ENCODE peak calls at places on chromosomes 3 and 15, in ten cellular contexts. One of them, this sample, is unnamed.

GRCh38 chr3:111725706-111726105 is 130.6 kb upstream of the ZBED2 start:
- DNase-seq in RWPE2: no peak
- DNase-seq in AG10803: no peak
- DNase-seq in tibial nerve: no peak
- DNase-seq in lower lobe of right lung: no peak
- DNase-seq in WERI-Rb-1: no peak
- DNase-seq in astrocyte of the spinal cord: no peak
- DNase-seq in Panc1: no peak
- DNase-seq in naive thymus-derived CD4-positive, alpha-beta T cell: no peak
- DNase-seq in epithelial cell of esophagus: no peak
- DNase-seq in this sample: no peak

GRCh38 chr15:70762469-70763119 is 764 bp downstream of the UACA start:
- DNase-seq in epithelial cell of esophagus: peak; percentile 68
- DNase-seq in naive thymus-derived CD4-positive, alpha-beta T cell: no peak
- DNase-seq in tibial nerve: peak; percentile 58
- DNase-seq in RWPE2: no peak
- DNase-seq in lower lobe of right lung: peak; percentile 57
- DNase-seq in WERI-Rb-1: peak; percentile 35
- DNase-seq in Panc1: no peak
- DNase-seq in astrocyte of the spinal cord: peak; percentile 60
- DNase-seq in AG10803: peak; percentile 69
- DNase-seq in this sample: no peak

GRCh38 chr15:63196846-63197245 is 7.4 kb downstream of the RAB8B start:
- DNase-seq in RWPE2: no peak
- DNase-seq in Panc1: no peak
- DNase-seq in naive thymus-derived CD4-positive, alpha-beta T cell: no peak
- DNase-seq in tibial nerve: no peak
- DNase-seq in astrocyte of the spinal cord: no peak
- DNase-seq in epithelial cell of esophagus: no peak
- DNase-seq in WERI-Rb-1: peak; percentile 28
- DNase-seq in lower lobe of right lung: no peak
- DNase-seq in AG10803: no peak
- DNase-seq in this sample: peak; percentile 61

GRCh38 chr3:160185711-160186110 is 39.5 kb upstream of the C3orf80 start:
- DNase-seq in astrocyte of the spinal cord: no peak
- DNase-seq in AG10803: no peak
- DNase-seq in naive thymus-derived CD4-positive, alpha-beta T cell: no peak
- DNase-seq in tibial nerve: no peak
- DNase-seq in Panc1: no peak
- DNase-seq in lower lobe of right lung: no peak
- DNase-seq in epithelial cell of esophagus: no peak
- DNase-seq in WERI-Rb-1: no peak
- DNase-seq in RWPE2: no peak
- DNase-seq in this sample: no peak

GRCh38 chr15:31468911-31469800 is 142.5 kb downstream of the KLF13 start:
- DNase-seq in tibial nerve: no peak
- DNase-seq in astrocyte of the spinal cord: no peak
- DNase-seq in RWPE2: no peak
- DNase-seq in AG10803: no peak
- DNase-seq in lower lobe of right lung: no peak
- DNase-seq in naive thymus-derived CD4-positive, alpha-beta T cell: no peak
- DNase-seq in WERI-Rb-1: no peak
- DNase-seq in epithelial cell of esophagus: no peak
- DNase-seq in Panc1: no peak
- DNase-seq in this sample: no peak

GRCh38 chr15:48924528-48925393 is 39.0 kb downstream of the SHC4 start:
- DNase-seq in tibial nerve: peak; percentile 17
- DNase-seq in RWPE2: no peak
- DNase-seq in epithelial cell of esophagus: peak; percentile 20
- DNase-seq in WERI-Rb-1: no peak
- DNase-seq in AG10803: peak; percentile 32
- DNase-seq in Panc1: no peak
- DNase-seq in naive thymus-derived CD4-positive, alpha-beta T cell: no peak
- DNase-seq in astrocyte of the spinal cord: no peak
- DNase-seq in lower lobe of right lung: no peak
- DNase-seq in this sample: no peak

GRCh38 chr15:88701561-88702095 is 62.8 kb downstream of the ISG20 start:
- DNase-seq in astrocyte of the spinal cord: no peak
- DNase-seq in Panc1: peak; percentile 10
- DNase-seq in lower lobe of right lung: no peak
- DNase-seq in tibial nerve: no peak
- DNase-seq in RWPE2: peak; percentile 30
- DNase-seq in AG10803: no peak
- DNase-seq in WERI-Rb-1: no peak
- DNase-seq in epithelial cell of esophagus: peak; percentile 23
- DNase-seq in naive thymus-derived CD4-positive, alpha-beta T cell: no peak
- DNase-seq in this sample: no peak

GRCh38 chr3:10288575-10288960 is 4.2 kb downstream of the GHRL start:
- DNase-seq in Panc1: no peak
- DNase-seq in RWPE2: no peak
- DNase-seq in WERI-Rb-1: no peak
- DNase-seq in AG10803: no peak
- DNase-seq in astrocyte of the spinal cord: no peak
- DNase-seq in naive thymus-derived CD4-positive, alpha-beta T cell: no peak
- DNase-seq in lower lobe of right lung: no peak
- DNase-seq in tibial nerve: no peak
- DNase-seq in epithelial cell of esophagus: no peak
- DNase-seq in this sample: no peak

GRCh38 chr3:39809181-39809994 is at the start of gene MYRIP:
- DNase-seq in lower lobe of right lung: peak; percentile 85
- DNase-seq in RWPE2: no peak
- DNase-seq in naive thymus-derived CD4-positive, alpha-beta T cell: no peak
- DNase-seq in tibial nerve: no peak
- DNase-seq in Panc1: no peak
- DNase-seq in WERI-Rb-1: peak; percentile 82
- DNase-seq in astrocyte of the spinal cord: no peak
- DNase-seq in epithelial cell of esophagus: peak; percentile 44
- DNase-seq in AG10803: peak; percentile 1
- DNase-seq in this sample: no peak

GRCh38 chr15:101813803-101814534 is 2.0 kb downstream of the OR4F15 start:
- DNase-seq in WERI-Rb-1: no peak
- DNase-seq in naive thymus-derived CD4-positive, alpha-beta T cell: no peak
- DNase-seq in astrocyte of the spinal cord: no peak
- DNase-seq in tibial nerve: no peak
- DNase-seq in epithelial cell of esophagus: peak; percentile 16
- DNase-seq in RWPE2: no peak
- DNase-seq in lower lobe of right lung: no peak
- DNase-seq in Panc1: no peak
- DNase-seq in AG10803: peak; percentile 85
- DNase-seq in this sample: no peak

GRCh38 chr15:87219650-87220615 is 1036.6 kb downstream of the NTRK3 start:
- DNase-seq in AG10803: peak; percentile 53
- DNase-seq in tibial nerve: no peak
- DNase-seq in Panc1: no peak
- DNase-seq in WERI-Rb-1: no peak
- DNase-seq in astrocyte of the spinal cord: peak; percentile 11
- DNase-seq in naive thymus-derived CD4-positive, alpha-beta T cell: no peak
- DNase-seq in lower lobe of right lung: no peak
- DNase-seq in epithelial cell of esophagus: peak; percentile 88
- DNase-seq in RWPE2: peak; percentile 71
- DNase-seq in this sample: peak; percentile 51

DNA sequence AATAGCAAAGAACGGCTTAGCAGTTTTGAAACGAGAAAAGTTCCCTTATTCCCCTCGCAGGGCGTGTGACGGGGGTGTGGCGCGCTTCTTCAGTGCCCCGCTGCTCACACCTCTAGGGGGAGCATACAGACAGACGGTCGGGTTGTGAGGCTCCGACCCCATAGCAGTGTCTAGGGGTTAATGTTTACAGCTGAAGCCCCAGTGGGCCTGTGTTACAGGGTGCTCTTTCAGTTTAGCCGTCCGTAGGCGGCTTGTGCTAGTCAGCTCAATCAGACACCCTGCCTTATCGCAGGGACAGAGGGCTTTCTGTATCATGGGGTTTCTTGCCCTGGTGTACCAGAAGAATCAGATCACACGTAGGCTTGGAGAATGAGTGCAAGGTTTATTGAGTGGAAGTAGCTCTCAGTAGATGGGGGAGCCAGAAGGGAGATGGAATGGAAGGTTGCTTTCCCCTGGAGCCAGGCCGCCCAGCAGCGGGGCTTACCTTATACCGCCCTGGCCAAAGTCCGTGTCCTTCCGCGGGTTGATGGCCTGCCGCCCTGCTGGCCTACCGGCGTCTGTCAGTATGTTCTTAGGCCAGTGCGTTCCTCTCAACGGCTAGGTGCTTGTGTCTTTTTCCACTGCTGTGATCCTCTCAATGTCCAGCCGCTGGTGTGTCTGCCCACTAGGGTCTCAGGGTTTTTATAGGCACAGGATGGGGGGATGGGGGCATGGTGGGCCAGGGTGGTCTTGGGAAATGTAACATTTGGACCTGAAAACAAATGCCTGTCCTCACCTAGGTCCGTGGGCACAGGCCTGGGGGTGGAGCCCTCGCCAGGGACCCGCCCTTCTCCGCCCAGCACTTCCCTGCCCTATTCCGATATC is 32.2 kb upstream of the ACP3 start:
- DNase-seq in epithelial cell of esophagus: no peak
- DNase-seq in Panc1: no peak
- DNase-seq in WERI-Rb-1: peak; percentile 8
- DNase-seq in lower lobe of right lung: peak; percentile 69
- DNase-seq in naive thymus-derived CD4-positive, alpha-beta T cell: no peak
- DNase-seq in AG10803: no peak
- DNase-seq in tibial nerve: no peak
- DNase-seq in astrocyte of the spinal cord: no peak
- DNase-seq in RWPE2: no peak
- DNase-seq in this sample: no peak
- H3K4me3 ChIP-seq in epithelial cell of esophagus: no peak overlapping the region
- H3K4me3 ChIP-seq in Panc1: peak overlapping the region; percentile 49
- H3K4me3 ChIP-seq in WERI-Rb-1: no peak overlapping the region
- H3K4me3 ChIP-seq in lower lobe of right lung: no peak overlapping the region
- H3K4me3 ChIP-seq in naive thymus-derived CD4-positive, alpha-beta T cell: no peak overlapping the region
- H3K4me3 ChIP-seq in AG10803: no peak overlapping the region
- H3K4me3 ChIP-seq in tibial nerve: no peak overlapping the region
- H3K4me3 ChIP-seq in astrocyte of the spinal cord: no peak overlapping the region
- H3K4me3 ChIP-seq in RWPE2: no peak overlapping the region
- H3K4me3 ChIP-seq in this sample: no peak overlapping the region

DNA sequence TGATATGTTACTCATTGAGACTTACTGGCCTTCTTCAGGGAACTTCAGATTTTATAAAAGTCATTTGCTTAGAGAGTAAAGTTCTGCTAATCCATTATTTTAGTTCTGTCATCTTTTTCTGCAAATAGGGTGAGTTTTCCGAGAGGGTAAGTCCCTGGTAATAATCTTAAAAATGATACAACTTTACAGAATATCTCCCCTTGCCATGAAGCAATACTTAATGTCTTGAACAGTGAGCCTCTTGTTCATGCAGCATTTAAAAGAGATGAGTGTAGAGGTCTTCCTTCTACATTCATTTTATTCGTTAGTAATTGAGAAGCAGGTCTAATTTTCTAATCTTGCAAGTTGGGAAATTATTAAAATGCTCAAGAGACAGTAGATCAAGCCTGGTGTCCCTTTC is 52.6 kb downstream of the MBNL1 start:
- DNase-seq in epithelial cell of esophagus: no peak
- DNase-seq in naive thymus-derived CD4-positive, alpha-beta T cell: no peak
- DNase-seq in WERI-Rb-1: no peak
- DNase-seq in lower lobe of right lung: no peak
- DNase-seq in Panc1: no peak
- DNase-seq in AG10803: no peak
- DNase-seq in astrocyte of the spinal cord: no peak
- DNase-seq in RWPE2: no peak
- DNase-seq in tibial nerve: no peak
- DNase-seq in this sample: no peak
- H3K4me3 ChIP-seq in epithelial cell of esophagus: no peak overlapping the region
- H3K4me3 ChIP-seq in naive thymus-derived CD4-positive, alpha-beta T cell: no peak overlapping the region
- H3K4me3 ChIP-seq in WERI-Rb-1: no peak overlapping the region
- H3K4me3 ChIP-seq in lower lobe of right lung: no peak overlapping the region
- H3K4me3 ChIP-seq in Panc1: no peak overlapping the region
- H3K4me3 ChIP-seq in AG10803: no peak overlapping the region
- H3K4me3 ChIP-seq in astrocyte of the spinal cord: no peak overlapping the region
- H3K4me3 ChIP-seq in RWPE2: no peak overlapping the region
- H3K4me3 ChIP-seq in tibial nerve: no peak overlapping the region
- H3K4me3 ChIP-seq in this sample: no peak overlapping the region

GRCh38 chr3:126682046-126682445 is 22.0 kb upstream of the CHCHD6 start:
- DNase-seq in lower lobe of right lung: no peak
- DNase-seq in epithelial cell of esophagus: no peak
- DNase-seq in Panc1: no peak
- DNase-seq in WERI-Rb-1: no peak
- DNase-seq in naive thymus-derived CD4-positive, alpha-beta T cell: no peak
- DNase-seq in RWPE2: no peak
- DNase-seq in astrocyte of the spinal cord: no peak
- DNase-seq in AG10803: no peak
- DNase-seq in tibial nerve: no peak
- DNase-seq in this sample: no peak

GRCh38 chr3:126683069-126683468 is 21.0 kb upstream of the CHCHD6 start:
- DNase-seq in lower lobe of right lung: no peak
- DNase-seq in tibial nerve: no peak
- DNase-seq in astrocyte of the spinal cord: no peak
- DNase-seq in naive thymus-derived CD4-positive, alpha-beta T cell: no peak
- DNase-seq in WERI-Rb-1: no peak
- DNase-seq in AG10803: no peak
- DNase-seq in Panc1: no peak
- DNase-seq in RWPE2: no peak
- DNase-seq in epithelial cell of esophagus: no peak
- DNase-seq in this sample: no peak

GRCh38 chr3:126685041-126685440 is 19.0 kb upstream of the CHCHD6 start:
- DNase-seq in epithelial cell of esophagus: no peak
- DNase-seq in RWPE2: no peak
- DNase-seq in Panc1: no peak
- DNase-seq in lower lobe of right lung: no peak
- DNase-seq in naive thymus-derived CD4-positive, alpha-beta T cell: no peak
- DNase-seq in astrocyte of the spinal cord: peak; percentile 6
- DNase-seq in WERI-Rb-1: no peak
- DNase-seq in AG10803: peak; percentile 63
- DNase-seq in tibial nerve: no peak
- DNase-seq in this sample: no peak

GRCh38 chr3:126685493-126685892 is 18.5 kb upstream of the CHCHD6 start:
- DNase-seq in WERI-Rb-1: no peak
- DNase-seq in lower lobe of right lung: no peak
- DNase-seq in epithelial cell of esophagus: no peak
- DNase-seq in tibial nerve: no peak
- DNase-seq in astrocyte of the spinal cord: peak; percentile 28
- DNase-seq in RWPE2: no peak
- DNase-seq in naive thymus-derived CD4-positive, alpha-beta T cell: no peak
- DNase-seq in Panc1: no peak
- DNase-seq in AG10803: peak; percentile 45
- DNase-seq in this sample: no peak

GRCh38 chr3:126683506-126683905 is 20.5 kb upstream of the CHCHD6 start:
- DNase-seq in WERI-Rb-1: peak; percentile 22
- DNase-seq in naive thymus-derived CD4-positive, alpha-beta T cell: no peak
- DNase-seq in lower lobe of right lung: no peak
- DNase-seq in RWPE2: no peak
- DNase-seq in Panc1: no peak
- DNase-seq in AG10803: no peak
- DNase-seq in astrocyte of the spinal cord: no peak
- DNase-seq in tibial nerve: no peak
- DNase-seq in epithelial cell of esophagus: peak; percentile 55
- DNase-seq in this sample: no peak
- H3K4me3 ChIP-seq in WERI-Rb-1: no peak overlapping the region
- H3K4me3 ChIP-seq in naive thymus-derived CD4-positive, alpha-beta T cell: no peak overlapping the region
- H3K4me3 ChIP-seq in lower lobe of right lung: no peak overlapping the region
- H3K4me3 ChIP-seq in RWPE2: no peak overlapping the region
- H3K4me3 ChIP-seq in Panc1: no peak overlapping the region
- H3K4me3 ChIP-seq in AG10803: no peak overlapping the region
- H3K4me3 ChIP-seq in astrocyte of the spinal cord: no peak overlapping the region
- H3K4me3 ChIP-seq in tibial nerve: no peak overlapping the region
- H3K4me3 ChIP-seq in epithelial cell of esophagus: no peak overlapping the region
- H3K4me3 ChIP-seq in this sample: no peak overlapping the region

DNA sequence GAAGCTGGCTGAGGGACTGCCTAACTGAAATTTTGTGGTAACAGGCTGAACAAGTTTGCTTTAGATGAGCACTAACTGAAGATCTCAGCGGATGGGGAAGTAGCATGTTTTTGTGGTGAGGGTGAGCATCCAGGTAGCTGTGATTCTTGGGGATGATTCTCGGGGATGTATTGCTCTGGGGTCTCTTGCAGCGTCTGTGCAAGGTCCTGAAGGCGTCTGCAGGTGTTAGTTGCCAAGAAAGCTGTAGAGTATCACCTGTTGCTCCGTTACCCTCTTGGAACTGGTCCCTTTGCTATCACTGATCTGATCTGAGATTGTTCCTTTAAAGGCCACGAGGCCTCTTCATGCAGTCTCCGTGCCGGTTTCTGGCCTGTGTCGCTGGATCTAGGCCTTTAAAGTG is 6.0 kb downstream of the TMED3 start:
- DNase-seq in WERI-Rb-1: no peak
- DNase-seq in RWPE2: no peak
- DNase-seq in tibial nerve: no peak
- DNase-seq in naive thymus-derived CD4-positive, alpha-beta T cell: no peak
- DNase-seq in epithelial cell of esophagus: no peak
- DNase-seq in astrocyte of the spinal cord: no peak
- DNase-seq in lower lobe of right lung: no peak
- DNase-seq in Panc1: no peak
- DNase-seq in AG10803: no peak
- DNase-seq in this sample: no peak
- H3K4me3 ChIP-seq in WERI-Rb-1: no peak overlapping the region
- H3K4me3 ChIP-seq in RWPE2: no peak overlapping the region
- H3K4me3 ChIP-seq in tibial nerve: no peak overlapping the region
- H3K4me3 ChIP-seq in naive thymus-derived CD4-positive, alpha-beta T cell: no peak overlapping the region
- H3K4me3 ChIP-seq in epithelial cell of esophagus: no peak overlapping the region
- H3K4me3 ChIP-seq in astrocyte of the spinal cord: no peak overlapping the region
- H3K4me3 ChIP-seq in lower lobe of right lung: no peak overlapping the region
- H3K4me3 ChIP-seq in Panc1: no peak overlapping the region
- H3K4me3 ChIP-seq in AG10803: no peak overlapping the region
- H3K4me3 ChIP-seq in this sample: no peak overlapping the region